ENCODE peak calls at places on chromosomes 1 and 21, in five cellular contexts. X is A549, Y is IMR-90, A is ovary, M is spleen. G is an unnamed sample.

GRCh38 chr1:90396917-90397316 is 320.2 kb downstream of the BARHL2 start:
- DNase-seq in M (no peak), X (no peak), A (no peak), Y (no peak), G (no peak)

GRCh38 chr1:23035823-23036452 is 16.7 kb downstream of the KDM1A start:
- DNase-seq in X (no peak), M (no peak), A (no peak), Y (no peak), G (no peak)

GRCh38 chr1:12618661-12619395 is 818 bp upstream of the DHRS3 start:
- DNase-seq in A (peak), M (peak), Y (peak), X (peak), G (peak)

GRCh38 chr1:156642265-156643185 is 608 bp downstream of the BCAN start:
- DNase-seq in Y (no peak), X (no peak), M (no peak), A (no peak), G (no peak)

GRCh38 chr1:39132505-39133339 is 71.8 kb upstream of the MACF1 start:
- DNase-seq in Y (peak), X (peak), M (peak), A (no peak), G (peak)

GRCh38 chr1:24900985-24901781 is 28.9 kb downstream of the RUNX3 start:
- DNase-seq in A (no peak), M (no peak), X (no peak), Y (no peak), G (peak)

GRCh38 chr1:42930178-42931107 is 28.2 kb downstream of the SLC2A1 start:
- DNase-seq in Y (no peak), X (no peak), M (peak), A (no peak), G (no peak)

GRCh38 chr1:167676205-167676915 is 45.4 kb upstream of the MPZL1 start:
- DNase-seq in X (no peak), M (no peak), A (no peak), Y (no peak), G (no peak)

GRCh38 chr1:49229555-49229954 is 452.9 kb upstream of the BEND5 start:
- DNase-seq in A (no peak), X (no peak), Y (no peak), M (no peak), G (no peak)

GRCh38 chr21:45267390-45267760 is 20.3 kb downstream of the POFUT2 start:
- DNase-seq in M (peak), X (no peak), Y (no peak), A (peak), G (no peak)

GRCh38 chr1:159121526-159121925 is 45.0 kb upstream of the AIM2 start:
- DNase-seq in A (no peak), M (no peak), Y (no peak), X (no peak), G (no peak)

GRCh38 chr1:147238053-147238902 is 4.2 kb upstream of the CHD1L start:
- DNase-seq in Y (no peak), A (no peak), X (peak), M (no peak), G (no peak)

GRCh38 chr1:93659805-93660479 is 21.7 kb downstream of the BCAR3 start:
- DNase-seq in A (no peak), Y (peak), X (no peak), M (no peak), G (no peak)

GRCh38 chr1:212247179-212247721 is 38.0 kb upstream of the PPP2R5A start:
- DNase-seq in Y (peak), X (no peak), A (no peak), M (no peak), G (no peak)

GRCh38 chr1:35588197-35588910 is 15.2 kb downstream of the TFAP2E start:
- DNase-seq in Y (no peak), M (peak), A (no peak), X (no peak), G (no peak)

GRCh38 chr1:161119017-161119378 is 1.1 kb downstream of the NIT1 start:
- DNase-seq in Y (no peak), A (no peak), M (no peak), X (no peak), G (peak)

GRCh38 chr1:162168935-162169545 is 99.5 kb downstream of the NOS1AP start:
- DNase-seq in X (no peak), Y (no peak), A (no peak), M (no peak), G (no peak)

GRCh38 chr1:215081566-215082531 is 688 bp upstream of the KCNK2 start:
- DNase-seq in A (no peak), Y (peak), X (no peak), M (peak), G (no peak)

GRCh38 chr21:20729376-20729775 is 268.8 kb upstream of the NCAM2 start:
- DNase-seq in M (no peak), Y (no peak), A (no peak), X (no peak), G (no peak)

GRCh38 chr1:238484121-238484520 is 593.4 kb upstream of the ZP4 start:
- DNase-seq in M (no peak), A (no peak), Y (peak), X (no peak), G (no peak)

GRCh38 chr1:58849556-58849955 is 65.7 kb upstream of the JUN start:
- DNase-seq in A (no peak), Y (no peak), M (no peak), X (no peak), G (no peak)

GRCh38 chr1:236072001-236072400 is 7.1 kb upstream of the NID1 start:
- DNase-seq in X (no peak), A (no peak), M (no peak), Y (no peak), G (no peak)

GRCh38 chr1:178093150-178093957 is 550 bp upstream of the RASAL2 start:
- DNase-seq in X (peak), A (peak), Y (peak), M (peak), G (peak)
- H3K27ac ChIP-seq in X (peak), A (peak), Y (peak), M (peak), G (peak)

DNA sequence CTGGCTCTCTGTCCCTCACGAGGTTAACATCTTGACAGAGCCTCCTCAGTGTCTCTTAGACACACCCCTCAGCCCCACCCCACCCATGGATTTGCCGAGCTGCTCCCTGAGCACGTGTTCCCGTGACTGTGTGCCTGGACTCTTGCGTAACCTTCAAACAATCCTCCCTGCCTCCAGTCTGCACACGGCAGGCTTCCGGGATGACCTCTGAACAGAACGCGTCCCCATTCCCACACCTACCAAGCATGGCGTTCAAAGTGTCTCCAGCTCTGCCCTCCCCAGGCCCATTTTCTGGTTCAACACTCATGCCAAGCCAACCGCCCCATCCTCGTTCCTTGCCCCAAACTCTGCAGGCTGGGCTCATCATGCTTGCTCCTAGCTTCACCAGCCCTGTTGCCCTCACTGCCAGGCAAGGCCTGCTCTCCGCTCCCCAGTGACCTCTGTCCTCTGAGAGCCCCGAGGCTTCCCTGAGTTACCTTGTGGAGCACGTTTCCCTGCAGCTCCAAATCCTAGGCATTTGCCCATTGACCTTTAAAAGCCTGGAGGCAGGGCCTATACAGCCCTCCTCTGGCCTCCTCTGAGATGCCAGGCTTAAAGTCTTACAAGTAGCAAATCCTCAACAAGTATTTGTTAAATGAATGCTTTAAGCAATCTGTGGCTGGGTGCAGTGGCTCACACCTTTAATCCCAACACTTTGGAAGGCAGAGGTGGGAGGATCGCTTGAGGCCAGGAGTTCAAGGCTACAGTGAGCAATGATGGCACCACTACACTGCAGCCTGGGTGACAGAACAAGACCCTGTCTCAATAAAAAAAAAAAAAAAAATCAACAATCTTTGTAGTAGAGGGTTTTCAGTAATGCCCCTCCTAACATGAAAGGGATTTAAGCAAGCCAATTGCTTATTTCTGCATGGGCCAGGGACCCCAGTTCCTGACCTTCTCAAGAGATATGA is 5.0 kb downstream of the AGT start:
- DNase-seq in Y (no peak), A (no peak), X (peak), M (no peak), G (peak)
- TF ChIP-seq POLR2A in Y (no peak), A (no peak), X (no peak), M (no peak), G (peak)

DNA sequence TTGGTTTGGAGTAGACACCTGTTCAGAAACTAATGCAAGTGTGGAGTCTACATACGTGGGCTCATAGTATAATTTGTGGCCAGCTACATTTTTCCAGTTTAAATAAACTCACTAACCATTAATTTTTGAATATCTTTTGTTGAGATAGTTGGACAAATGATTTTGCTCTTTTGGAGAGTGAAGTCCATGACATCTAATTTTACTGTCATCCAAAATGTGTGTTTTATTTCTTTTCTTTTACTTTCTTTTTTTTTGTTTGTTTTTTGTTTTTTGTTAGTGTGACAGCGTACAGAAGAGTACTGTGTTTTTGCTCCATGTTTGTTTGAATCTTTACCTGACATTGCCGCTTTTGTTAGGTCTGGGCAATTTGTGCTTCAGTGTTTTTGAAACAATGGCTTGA is 5.0 kb downstream of the RBM15 start:
- DNase-seq in A (no peak), M (no peak), X (no peak), Y (no peak), G (no peak)
- H3K4me3 ChIP-seq in A (no peak), M (no peak), X (no peak), Y (no peak), G (no peak)

GRCh38 chr1:178057863-178058576 is 35.9 kb upstream of the RASAL2 start:
- DNase-seq in A (peak), X (no peak), M (no peak), Y (peak), G (no peak)

GRCh38 chr1:178055093-178055492 is 38.8 kb upstream of the RASAL2 start:
- DNase-seq in M (no peak), X (peak), A (no peak), Y (no peak), G (peak)

GRCh38 chr1:178057131-178057765 is 36.7 kb upstream of the RASAL2 start:
- DNase-seq in X (no peak), M (no peak), Y (no peak), A (no peak), G (no peak)

GRCh38 chr1:178052650-178053461 is 41.0 kb upstream of the RASAL2 start:
- DNase-seq in M (no peak), X (peak), A (no peak), Y (peak), G (no peak)

DNA sequence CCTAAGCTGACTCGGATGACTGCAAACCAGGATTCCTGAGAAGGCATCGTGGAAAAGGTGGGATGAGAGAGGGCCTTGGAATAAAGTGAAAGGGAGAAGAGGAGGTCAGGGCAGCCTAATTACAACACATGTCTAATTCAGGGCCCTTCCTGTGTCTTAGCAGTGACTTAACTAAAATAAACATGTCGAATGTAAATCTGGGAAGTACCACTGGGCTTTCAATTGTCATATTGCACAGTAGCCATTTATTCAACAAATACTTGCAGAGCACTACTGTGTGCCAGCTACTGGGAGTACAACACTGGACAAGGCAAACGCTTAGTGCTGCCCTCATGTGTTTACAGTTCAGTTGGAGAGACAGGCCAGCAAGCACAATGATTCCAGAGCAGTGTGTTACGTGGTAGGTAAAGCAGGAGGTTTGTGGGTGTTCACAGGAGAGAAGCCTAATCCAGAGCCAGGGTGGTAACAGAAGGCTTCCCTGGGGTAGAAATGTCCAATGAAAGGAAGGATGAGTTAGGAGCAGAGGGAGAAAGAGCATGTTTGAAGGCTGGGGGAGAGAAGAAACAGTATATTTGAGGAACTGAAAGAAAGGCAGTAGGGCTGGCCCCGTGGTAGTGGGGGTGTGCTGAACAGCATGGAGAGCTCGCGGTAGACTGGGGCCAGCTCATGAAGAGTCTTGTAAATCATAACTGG is 38.0 kb upstream of the RASAL2 start:
- DNase-seq in X (peak), Y (peak), A (no peak), M (no peak), G (no peak)
- H3K27ac ChIP-seq in X (peak), Y (no peak), A (no peak), M (peak), G (no peak)

DNA sequence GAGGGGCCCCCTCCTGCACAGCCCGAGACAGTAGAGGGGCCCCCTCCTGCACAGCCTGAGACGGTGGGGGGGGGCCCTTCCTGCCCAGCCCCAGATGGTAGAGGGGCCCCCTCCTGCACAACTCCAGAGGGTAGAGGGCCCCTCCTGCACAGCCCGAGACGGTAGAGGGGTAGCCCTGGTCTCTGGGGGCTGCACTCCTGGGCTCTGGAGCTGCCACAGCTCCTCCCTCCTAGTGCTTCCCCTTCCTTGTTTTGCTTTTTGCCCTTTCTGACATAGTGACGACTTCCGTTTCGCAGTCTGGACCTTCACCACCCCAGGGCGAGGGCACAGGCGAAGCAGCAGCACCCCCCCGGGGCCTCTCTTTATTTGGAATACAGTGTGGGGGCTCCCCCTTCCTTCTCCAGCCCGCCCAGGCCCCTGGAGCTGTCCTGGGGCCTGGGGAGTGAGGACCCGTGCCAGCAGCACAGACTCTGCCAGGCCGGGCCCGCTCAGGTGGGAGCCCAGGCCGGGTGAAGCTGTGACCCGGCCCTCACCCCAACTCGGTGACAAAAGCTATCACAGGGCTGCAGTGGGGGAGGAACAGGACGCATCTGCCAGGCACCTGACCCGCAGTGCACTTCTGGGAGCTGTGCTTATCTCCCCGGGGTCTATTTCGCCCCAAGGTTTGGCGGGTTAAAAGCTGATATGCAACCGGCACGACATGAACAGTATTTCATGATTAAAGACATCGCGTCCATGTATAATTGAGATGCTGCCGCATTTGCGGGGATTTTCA is 1.1 kb upstream of the PRXL2B start:
- DNase-seq in A (peak), M (peak), Y (peak), X (peak), G (peak)
- TF ChIP-seq POLR2A in A (peak), M (peak), Y (no peak), X (no peak), G (peak)

DNA sequence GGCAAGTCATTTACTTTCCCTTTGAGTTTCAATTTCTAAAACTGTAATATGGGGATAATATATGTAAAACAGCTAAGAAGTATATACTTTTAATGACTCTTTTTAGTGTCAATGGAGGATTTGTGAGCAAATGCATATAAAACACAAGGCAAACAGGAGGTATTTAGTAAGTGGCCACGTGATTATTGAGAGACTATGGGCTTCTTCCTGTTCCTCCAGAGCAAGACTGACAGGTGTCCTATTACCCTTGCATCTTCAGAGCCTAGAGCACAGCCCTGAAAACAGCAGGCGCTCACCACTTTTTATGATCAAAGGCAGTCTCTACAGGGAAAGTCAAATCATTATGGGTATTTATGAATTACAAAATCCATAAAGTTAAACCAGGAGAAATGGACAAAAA is 941 bp upstream of the ROR1 start:
- DNase-seq in Y (no peak), A (no peak), X (no peak), M (no peak), G (no peak)
- H3K4me3 ChIP-seq in Y (no peak), A (no peak), X (peak), M (no peak), G (no peak)

GRCh38 chr1:157785241-157785640 is 8.3 kb upstream of the FCRL2 start:
- DNase-seq in Y (no peak), A (no peak), M (no peak), X (no peak), G (no peak)
- H3K27ac ChIP-seq in Y (no peak), A (no peak), M (peak), X (no peak), G (no peak)

G was measured in right lobe of liver.